ENCODE peak calls at places on chromosomes 7 and 10, in five cellular contexts. J, Y, W, M and L are unnamed samples.

GRCh38 chr7:94510582-94511456 is 1.2 kb downstream of the CASD1 start:
- DNase-seq in J (peak; percentile 54), W (no peak), M (peak; percentile 31), Y (peak; percentile 50), L (peak; percentile 51)

GRCh38 chr7:137304624-137305235 is 38.8 kb downstream of the PTN start:
- DNase-seq in W (no peak), M (no peak), Y (no peak), J (no peak), L (no peak)

GRCh38 chr7:159095979-159096411 is 48.7 kb downstream of the VIPR2 start:
- DNase-seq in W (peak; percentile 5), J (no peak), Y (no peak), M (no peak), L (no peak)

GRCh38 chr10:119090026-119090808 is 9.6 kb upstream of the EIF3A start:
- DNase-seq in W (peak; percentile 66), Y (no peak), J (no peak), M (no peak), L (no peak)

GRCh38 chr7:151426486-151426905 is 13.4 kb downstream of the CRYGN start:
- DNase-seq in J (peak; percentile 55), Y (peak; percentile 53), W (peak; percentile 60), M (no peak), L (peak; percentile 99)

GRCh38 chr7:69180662-69181061 is 417.6 kb upstream of the AUTS2 start:
- DNase-seq in M (no peak), J (no peak), W (no peak), Y (no peak), L (no peak)

GRCh38 chr7:107661081-107661864 is 645 bp downstream of the SLC26A4 start:
- DNase-seq in Y (peak; percentile 74), M (peak; percentile 43), J (peak; percentile 47), W (peak; percentile 52), L (peak; percentile 15)

GRCh38 chr7:55498142-55498541 is 74.2 kb downstream of the VOPP1 start:
- DNase-seq in W (no peak), Y (no peak), M (no peak), J (no peak), L (no peak)

GRCh38 chr7:70568674-70569334 is 563.1 kb upstream of the GALNT17 start:
- DNase-seq in J (no peak), M (no peak), Y (no peak), W (peak; percentile 31), L (no peak)

GRCh38 chr7:155094636-155095035 is 24.5 kb downstream of the HTR5A start:
- DNase-seq in Y (no peak), J (no peak), M (no peak), W (no peak), L (no peak)

GRCh38 chr10:114347191-114347739 is 57.0 kb downstream of the AFAP1L2 start:
- DNase-seq in J (no peak), Y (no peak), W (no peak), M (no peak), L (no peak)

GRCh38 chr10:62058896-62059423 is 157.5 kb downstream of the ARID5B start:
- DNase-seq in J (no peak), W (no peak), Y (no peak), M (no peak), L (no peak)

GRCh38 chr10:80268938-80269588 is 20.4 kb downstream of the MAT1A start:
- DNase-seq in J (no peak), Y (no peak), W (no peak), M (no peak), L (no peak)

GRCh38 chr10:91163709-91164474 is 56.6 kb upstream of the PCGF5 start:
- DNase-seq in J (peak; percentile 66), Y (peak; percentile 73), M (no peak), W (peak; percentile 79), L (peak; percentile 78)

GRCh38 chr10:10313099-10313875 is 704.4 kb upstream of the CELF2 start:
- DNase-seq in J (no peak), W (no peak), M (no peak), Y (no peak), L (no peak)

GRCh38 chr10:68154211-68154497 is 44.9 kb downstream of the MYPN start:
- DNase-seq in J (no peak), M (no peak), Y (no peak), W (no peak), L (no peak)

GRCh38 chr7:148941598-148942280 is 57.6 kb upstream of the EZH2 start:
- DNase-seq in M (peak; percentile 66), J (peak; percentile 58), Y (peak; percentile 76), W (peak; percentile 72), L (peak; percentile 89)

GRCh38 chr10:6396652-6397051 is 183.4 kb downstream of the PRKCQ start:
- DNase-seq in Y (no peak), W (no peak), M (no peak), J (no peak), L (peak; percentile 92)

GRCh38 chr10:119020627-119020946 is 8.9 kb upstream of the NANOS1 start:
- DNase-seq in W (no peak), Y (no peak), M (no peak), J (no peak), L (peak; percentile 75)

GRCh38 chr7:88927-89921 is 103.1 kb upstream of the FAM20C start:
- DNase-seq in M (no peak), W (no peak), Y (no peak), J (peak; percentile 31), L (peak; percentile 93)

GRCh38 chr7:157663061-157663863 is 326.5 kb downstream of the DNAJB6 start:
- DNase-seq in W (no peak), M (no peak), J (no peak), Y (no peak), L (no peak)

GRCh38 chr10:106571216-106571954 is 593.1 kb downstream of the SORCS1 start:
- DNase-seq in Y (no peak), M (peak; percentile 3), W (no peak), J (no peak), L (peak; percentile 81)

GRCh38 chr10:89829262-89829886 is 128.0 kb downstream of the KIF20B start:
- DNase-seq in W (no peak), J (no peak), Y (no peak), M (no peak), L (no peak)

GRCh38 chr10:114715171-114715670 is 57.1 kb upstream of the ABLIM1 start:
- DNase-seq in J (no peak), W (no peak), M (no peak), Y (no peak), L (peak; percentile 49)

GRCh38 chr10:115171392-115171960 is 78.3 kb downstream of the ATRNL1 start:
- DNase-seq in J (no peak), W (no peak), Y (no peak), M (no peak), L (no peak)

GRCh38 chr10:12984165-12984747 is 17.3 kb downstream of the CCDC3 start:
- DNase-seq in J (no peak), W (no peak), M (no peak), Y (no peak), L (no peak)

DNA sequence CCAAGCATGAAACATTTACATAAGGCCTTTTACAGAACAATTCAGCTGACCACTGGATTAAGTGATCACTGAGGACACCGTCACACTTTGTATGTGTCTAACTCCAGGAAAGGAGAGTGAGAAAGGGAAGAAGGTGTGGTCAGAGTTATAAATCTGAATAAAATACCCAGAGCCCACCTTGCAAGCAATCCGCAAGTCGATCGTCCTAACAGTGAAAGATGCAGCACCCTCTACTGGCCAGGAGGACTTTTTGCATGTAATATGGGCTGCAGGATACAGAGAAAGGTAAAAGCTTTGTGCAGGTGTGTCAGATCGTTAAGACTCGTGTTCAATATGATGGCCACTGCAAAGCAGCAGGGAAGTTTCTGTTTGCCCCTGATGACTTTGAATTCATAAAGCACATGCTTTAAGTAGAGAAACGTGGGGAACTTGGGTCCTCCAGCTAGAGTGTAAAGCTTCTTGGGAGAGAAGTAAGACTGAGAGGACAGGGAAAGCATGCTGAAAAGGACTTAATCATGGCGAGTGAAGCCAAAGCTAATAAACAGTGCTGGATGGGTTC is 68.5 kb upstream of the BMPER start:
- DNase-seq in Y (no peak), M (no peak), W (no peak), J (no peak), L (no peak)
- TF ChIP-seq CTCF in Y (no peak), M (peak; percentile 56), W (peak; percentile 18), J (no peak), L (peak; percentile 16)

GRCh38 chr7:101362334-101363195 is at the start of gene COL26A1:
- DNase-seq in Y (peak; percentile 52), J (no peak), M (peak; percentile 55), W (peak; percentile 12), L (no peak)
- TF ChIP-seq CTCF in Y (no peak), J (no peak), M (no peak), W (no peak), L (no peak)

DNA sequence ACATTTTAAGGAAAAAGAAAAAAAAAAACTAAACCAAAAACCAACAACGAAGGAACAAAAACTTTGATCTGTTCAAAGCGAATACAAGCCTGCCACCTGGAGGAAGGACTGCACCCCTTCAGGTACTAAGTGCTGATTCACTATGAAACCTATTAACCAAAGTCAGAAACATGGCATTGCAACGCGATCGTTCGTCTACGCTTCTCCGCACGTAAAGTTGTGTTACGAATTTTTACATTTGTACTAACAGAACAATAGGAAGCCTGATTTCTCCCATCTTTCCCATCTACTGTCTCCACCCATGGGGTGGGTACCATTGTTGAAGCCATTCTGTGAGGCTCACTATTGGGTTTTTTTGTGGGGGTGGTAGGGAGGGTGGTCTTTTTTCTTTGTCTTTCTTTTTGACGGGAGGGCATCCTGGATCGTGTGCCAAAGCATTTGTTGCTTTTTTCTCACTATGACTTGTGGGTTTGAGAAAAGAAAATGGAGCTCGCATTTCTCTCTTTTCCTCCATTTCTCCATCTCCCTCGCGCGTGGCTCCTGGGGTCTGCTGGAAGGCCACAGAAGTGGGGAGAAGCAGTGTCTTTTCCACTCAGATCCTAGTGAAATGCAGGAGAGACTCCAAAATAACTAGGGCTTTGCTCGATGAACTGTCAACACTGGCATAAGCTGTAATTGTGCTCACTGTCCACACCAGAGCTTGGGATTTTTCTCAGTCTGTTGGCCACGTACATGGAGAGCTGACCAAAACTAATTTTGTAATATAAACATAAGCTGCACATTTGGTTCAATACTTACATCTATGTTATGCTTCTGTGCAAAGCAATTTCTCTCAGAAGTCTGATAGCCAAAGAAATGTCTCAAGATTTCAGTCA is 100.9 kb upstream of the YAE1 start:
- DNase-seq in Y (no peak), W (peak; percentile 50), M (peak; percentile 35), J (no peak), L (peak; percentile 66)
- TF ChIP-seq CTCF in Y (peak; percentile 72), W (peak; percentile 74), M (peak; percentile 92), J (peak; percentile 41), L (peak; percentile 79)

GRCh38 chr7:40151504-40151903 is 16.7 kb downstream of the SUGCT start:
- DNase-seq in Y (no peak), M (no peak), W (no peak), J (no peak), L (no peak)

GRCh38 chr7:40148671-40149070 is 13.9 kb downstream of the SUGCT start:
- DNase-seq in Y (no peak), J (no peak), M (no peak), W (no peak), L (no peak)

DNA sequence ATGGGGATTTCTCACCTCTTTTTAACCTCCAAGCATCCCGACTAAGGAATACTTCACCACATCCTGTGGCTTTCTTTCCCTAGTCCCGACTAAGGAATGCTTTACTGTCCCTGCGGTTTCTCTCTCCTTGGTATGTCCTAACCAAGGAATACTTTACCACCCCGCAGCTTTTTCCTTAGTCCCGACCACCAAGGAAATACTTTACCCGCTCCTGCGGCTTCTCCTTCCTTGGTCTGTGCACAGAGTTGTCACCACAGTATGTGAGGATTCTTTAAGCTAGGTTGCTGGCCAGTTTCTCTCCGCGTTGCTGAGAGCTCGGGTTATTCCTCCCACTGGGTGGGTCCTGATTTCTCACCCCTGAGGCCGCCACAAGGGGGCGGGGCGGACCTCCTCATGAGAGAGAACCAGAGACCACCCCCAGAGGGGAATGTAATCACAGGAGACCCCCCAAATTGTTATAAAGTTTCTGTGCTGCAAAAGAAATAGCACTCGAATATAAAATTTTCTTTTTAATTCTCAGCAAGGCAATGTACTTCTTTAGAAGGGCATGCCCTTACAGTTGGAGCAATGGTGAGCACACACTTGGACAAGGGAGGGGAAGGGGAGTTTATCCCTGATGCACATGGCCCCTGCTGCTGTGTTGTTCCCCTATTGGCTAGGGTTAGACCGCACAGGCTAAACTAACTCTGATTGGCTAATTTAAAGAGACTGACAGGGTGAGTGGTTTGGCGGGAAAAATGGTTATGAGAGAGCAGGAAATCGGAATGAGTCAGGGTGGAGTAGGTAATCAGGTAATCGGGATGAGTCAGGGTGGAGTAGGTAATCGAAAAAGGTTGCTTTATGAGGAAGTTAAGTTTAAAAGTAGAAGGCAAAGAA is 12.8 kb downstream of the SUGCT start:
- DNase-seq in Y (no peak), M (no peak), W (no peak), J (no peak), L (no peak)
- TF ChIP-seq CTCF in Y (no peak), M (no peak), W (no peak), J (no peak), L (no peak)